ENCODE peak calls at places on chromosomes 1 and 21, in five cellular contexts. H is cardiac fibroblast, Y is cardiac muscle cell, K is psoas muscle, G is endodermal cell. W is an unnamed sample.

GRCh38 chr1:109396971-109397370 is 747 bp downstream of the SORT1 start:
- DNase-seq in H (no peak), Y (peak), K (no peak), G (peak), W (no peak)

GRCh38 chr1:51644533-51645197 is 27.8 kb downstream of the OSBPL9 start:
- DNase-seq in H (peak), Y (no peak), K (no peak), G (no peak), W (no peak)

GRCh38 chr21:46125846-46126301 is 28.0 kb downstream of the COL6A2 start:
- DNase-seq in H (no peak), Y (no peak), K (peak), G (peak), W (no peak)

GRCh38 chr1:49104575-49104974 is 327.9 kb upstream of the BEND5 start:
- DNase-seq in H (no peak), Y (no peak), K (no peak), G (no peak), W (no peak)

GRCh38 chr1:231011963-231012362 is 28.1 kb downstream of the FAM89A start:
- DNase-seq in H (no peak), Y (no peak), K (no peak), G (no peak), W (no peak)

GRCh38 chr21:42252267-42252666 is 33.3 kb downstream of the ABCG1 start:
- DNase-seq in H (no peak), Y (no peak), K (peak), G (no peak), W (no peak)

GRCh38 chr1:231413749-231414082 is 8.4 kb downstream of the EGLN1 start:
- DNase-seq in H (no peak), Y (no peak), K (no peak), G (no peak), W (no peak)

GRCh38 chr1:35577071-35577998 is 4.2 kb downstream of the TFAP2E start:
- DNase-seq in H (no peak), Y (peak), K (peak), G (peak), W (peak)

GRCh38 chr1:40980068-40980452 is 564 bp downstream of the CTPS1 start:
- DNase-seq in H (no peak), Y (no peak), K (no peak), G (no peak), W (no peak)

GRCh38 chr1:51736702-51737101 is 119.8 kb downstream of the OSBPL9 start:
- DNase-seq in H (peak), Y (peak), K (no peak), G (no peak), W (peak)

GRCh38 chr1:43930168-43930948 is 3.2 kb upstream of the ARTN start:
- DNase-seq in H (no peak), Y (no peak), K (no peak), G (peak), W (no peak)

GRCh38 chr1:91591175-91591968 is 90.7 kb downstream of the CDC7 start:
- DNase-seq in H (no peak), Y (no peak), K (no peak), G (peak), W (no peak)

GRCh38 chr1:88528792-88529191 is 155.3 kb upstream of the PKN2 start:
- DNase-seq in H (no peak), Y (no peak), K (no peak), G (no peak), W (no peak)

GRCh38 chr1:201123866-201124265 is 3.1 kb downstream of the ASCL5 start:
- DNase-seq in H (no peak), Y (no peak), K (no peak), G (no peak), W (no peak)

GRCh38 chr1:234564035-234565029 is 45.6 kb downstream of the IRF2BP2 start:
- DNase-seq in H (peak), Y (no peak), K (no peak), G (peak), W (no peak)

GRCh38 chr1:39525366-39526165 is 34.1 kb downstream of the BMP8A start:
- DNase-seq in H (no peak), Y (peak), K (no peak), G (no peak), W (peak)

GRCh38 chr1:234619071-234619480 is 9.1 kb upstream of the IRF2BP2 start:
- DNase-seq in H (peak), Y (no peak), K (no peak), G (no peak), W (no peak)

GRCh38 chr1:201229771-201230635 is 39.4 kb downstream of the IGFN1 start:
- DNase-seq in H (peak), Y (no peak), K (no peak), G (peak), W (no peak)

GRCh38 chr1:206422525-206422924 is 47.8 kb upstream of the IKBKE start:
- DNase-seq in H (no peak), Y (no peak), K (no peak), G (no peak), W (no peak)

GRCh38 chr1:246724725-246725095 is 501 bp downstream of the SCCPDH start:
- DNase-seq in H (peak), Y (peak), K (no peak), G (peak), W (no peak)

GRCh38 chr1:119731741-119732430 is 20.2 kb downstream of the PHGDH start:
- DNase-seq in H (no peak), Y (no peak), K (no peak), G (no peak), W (no peak)

GRCh38 chr1:43421976-43422750 is 31.6 kb downstream of the HYI start:
- DNase-seq in H (no peak), Y (no peak), K (no peak), G (peak), W (no peak)

GRCh38 chr1:8089535-8090228 is 63.6 kb upstream of the ERRFI1 start:
- DNase-seq in H (peak), Y (no peak), K (no peak), G (no peak), W (no peak)

GRCh38 chr1:66270122-66270812 is 263.7 kb upstream of the SGIP1 start:
- DNase-seq in H (peak), Y (no peak), K (no peak), G (no peak), W (no peak)

GRCh38 chr1:183946309-183946591 is 91.3 kb downstream of the COLGALT2 start:
- DNase-seq in H (no peak), Y (no peak), K (no peak), G (no peak), W (no peak)

GRCh38 chr1:183945432-183946308 is 91.9 kb downstream of the COLGALT2 start:
- DNase-seq in H (peak), Y (peak), K (no peak), G (peak), W (no peak)

GRCh38 chr1:183942933-183943693 is 94.4 kb downstream of the COLGALT2 start:
- DNase-seq in H (peak), Y (peak), K (peak), G (no peak), W (no peak)
- TF ChIP-seq CTCF in H (no peak), Y (peak), K (no peak), G (no peak), W (no peak)

GRCh38 chr1:158005249-158005648 is 11.8 kb downstream of the KIRREL1 start:
- DNase-seq in H (no peak), Y (no peak), K (no peak), G (no peak), W (no peak)

GRCh38 chr1:158011714-158012113 is 18.3 kb downstream of the KIRREL1 start:
- DNase-seq in H (peak), Y (no peak), K (no peak), G (no peak), W (no peak)

GRCh38 chr1:158007180-158007579 is 13.7 kb downstream of the KIRREL1 start:
- DNase-seq in H (no peak), Y (no peak), K (no peak), G (no peak), W (no peak)

GRCh38 chr1:158008630-158009029 is 15.2 kb downstream of the KIRREL1 start:
- DNase-seq in H (no peak), Y (no peak), K (no peak), G (no peak), W (no peak)

DNA sequence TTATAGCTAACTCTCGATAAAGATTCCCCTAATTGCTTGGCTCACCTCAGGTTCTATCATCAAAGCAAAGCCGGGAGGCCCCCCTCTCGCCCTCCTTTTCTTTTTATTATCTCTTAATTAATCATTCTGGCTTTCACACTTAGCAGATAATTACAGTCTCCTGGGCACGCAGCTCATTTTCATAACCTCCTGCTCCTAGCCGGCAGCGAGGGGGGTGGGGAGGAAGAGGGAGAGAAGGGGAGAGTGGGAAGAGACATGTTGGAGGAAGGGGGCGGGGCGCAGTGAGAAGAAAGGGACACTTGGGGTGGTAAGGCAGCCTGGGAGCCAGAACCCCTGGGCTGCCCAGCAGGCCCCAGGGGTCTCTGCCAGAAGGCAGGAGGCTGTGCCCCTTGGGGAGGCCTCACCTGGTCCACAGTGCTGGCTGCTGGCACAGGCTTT is 14.5 kb downstream of the KIRREL1 start:
- DNase-seq in H (no peak), Y (no peak), K (no peak), G (peak), W (no peak)
- H3K4me3 ChIP-seq in H (no peak), Y (no peak), K (no peak), G (no peak), W (no peak)

GRCh38 chr1:182110635-182111034 is 49.1 kb upstream of the ZNF648 start:
- DNase-seq in H (no peak), Y (peak), K (no peak), G (peak), W (no peak)
- TF ChIP-seq CTCF in H (no peak), Y (no peak), K (no peak), G (peak), W (no peak)

GRCh38 chr1:162633327-162633762 is 1.1 kb downstream of the DDR2 start:
- DNase-seq in H (peak), Y (no peak), K (no peak), G (no peak), W (peak)
- H3K4me3 ChIP-seq in H (peak), Y (no peak), K (peak), G (no peak), W (peak)

GRCh38 chr1:26694185-26694572 is 1.6 kb upstream of the ARID1A start:
- DNase-seq in H (peak), Y (peak), K (no peak), G (peak), W (no peak)

GRCh38 chr1:26693557-26694184 is 2.1 kb upstream of the ARID1A start:
- DNase-seq in H (peak), Y (no peak), K (no peak), G (peak), W (no peak)

GRCh38 chr1:26692793-26693490 is 2.9 kb upstream of the ARID1A start:
- DNase-seq in H (peak), Y (peak), K (peak), G (peak), W (peak)

GRCh38 chr1:26690576-26691031 is 5.2 kb upstream of the ARID1A start:
- DNase-seq in H (peak), Y (peak), K (no peak), G (no peak), W (no peak)

DNA sequence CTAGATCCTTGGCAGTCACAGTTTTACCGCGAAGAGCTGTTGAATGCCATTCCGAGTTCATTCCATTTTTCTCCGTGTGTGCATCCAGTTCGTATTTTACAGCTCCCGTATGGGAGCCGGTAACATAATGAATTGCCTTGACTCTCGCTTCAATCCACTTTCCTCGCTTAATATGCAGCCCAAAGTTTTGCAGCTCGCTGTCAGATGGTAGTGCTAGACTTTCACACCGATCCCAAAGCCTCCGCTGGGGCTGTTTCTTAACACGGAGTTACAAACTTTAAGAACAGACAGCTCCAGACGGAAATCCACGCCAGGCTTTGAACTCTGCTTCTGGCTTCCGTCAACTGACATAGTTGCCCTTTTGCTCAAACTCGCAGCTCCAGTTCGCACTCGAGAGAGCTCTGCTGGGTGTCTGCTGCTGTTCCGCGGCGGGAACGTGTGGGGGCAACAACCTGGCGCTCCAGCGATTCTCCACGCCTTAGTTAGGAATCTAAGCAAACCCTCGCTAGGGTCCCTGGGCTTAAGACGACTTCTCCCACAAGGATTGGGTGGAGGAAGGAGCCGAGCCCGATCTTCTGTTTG is 3.5 kb upstream of the ARID1A start:
- DNase-seq in H (peak), Y (peak), K (peak), G (peak), W (peak)
- TF ChIP-seq CTCF in H (no peak), Y (peak), K (no peak), G (peak), W (peak)

GRCh38 chr1:156921053-156921529 is 659 bp downstream of the LRRC71 start:
- DNase-seq in H (no peak), Y (no peak), K (no peak), G (no peak), W (no peak)
- H3K4me3 ChIP-seq in H (no peak), Y (no peak), K (peak), G (peak), W (no peak)

DNA sequence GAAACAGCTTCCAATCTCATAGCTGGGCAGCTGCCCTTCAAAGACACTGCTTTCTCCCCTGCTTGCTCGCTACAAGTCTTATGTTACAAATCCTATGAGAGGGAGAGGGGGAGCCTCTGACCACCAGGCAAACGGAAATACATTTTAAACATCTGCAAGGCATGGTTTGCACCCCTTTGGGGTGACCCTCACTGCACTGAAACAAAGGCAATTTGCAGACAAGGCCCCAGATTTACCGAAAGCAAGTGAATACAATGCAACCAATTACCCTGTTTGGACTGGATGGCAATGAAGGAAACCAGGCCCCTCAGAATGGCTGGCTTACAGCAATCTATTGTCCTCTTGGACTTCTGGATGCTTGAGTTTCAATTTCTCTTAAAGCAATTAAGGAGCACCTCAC is 11.8 kb upstream of the ATP13A2 start:
- DNase-seq in H (no peak), Y (no peak), K (no peak), G (peak), W (no peak)
- TF ChIP-seq CTCF in H (no peak), Y (no peak), K (no peak), G (peak), W (no peak)

DNA sequence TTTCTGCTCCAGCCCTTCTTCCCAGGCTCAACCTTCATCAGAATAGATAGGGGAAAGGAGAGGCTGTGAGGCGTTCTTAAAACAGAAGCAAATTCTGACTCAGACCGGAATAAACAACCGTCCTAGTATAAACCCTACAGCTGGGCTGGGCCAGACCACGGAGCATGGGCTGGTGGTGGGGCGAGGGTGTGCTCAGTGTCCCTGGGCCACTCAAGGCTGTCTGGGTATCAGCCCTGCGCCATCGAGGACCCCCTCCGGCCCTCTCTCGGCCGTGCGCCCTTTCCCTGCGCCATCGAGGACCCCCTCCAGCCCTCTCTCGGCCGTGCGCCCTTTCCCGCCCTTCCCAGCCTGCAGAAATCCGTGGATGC is 36.0 kb downstream of the CAPN2 start:
- DNase-seq in H (peak), Y (no peak), K (peak), G (no peak), W (no peak)
- H3K4me3 ChIP-seq in H (no peak), Y (no peak), K (peak), G (no peak), W (peak)